ENCODE peak calls at places on chromosomes 11 and 22, in seven cellular contexts. W is right atrium auricular region, H is GM12878, X is PC-9, F is ascending aorta, L is stomach, I is H9. U is an unnamed sample.

GRCh38 chr11:13337986-13338436 is 60.4 kb downstream of the BMAL1 start:
- DNase-seq in W (no peak), H (no peak), X (no peak), F (no peak), L (no peak), I (no peak), U (no peak)

GRCh38 chr11:21511835-21512440 is 680.9 kb upstream of the ANO5 start:
- DNase-seq in W (no peak), H (no peak), X (no peak), F (no peak), L (peak; percentile 68), I (peak; percentile 84), U (peak; percentile 78)

GRCh38 chr11:121595717-121596156 is 143.0 kb upstream of the SORL1-AS1 start:
- DNase-seq in W (peak; percentile 80), H (no peak), X (peak; percentile 94), F (peak; percentile 43), L (no peak), I (no peak), U (no peak)

GRCh38 chr11:59706518-59707285 is 6.9 kb downstream of the OR10V1 start:
- DNase-seq in W (no peak), H (no peak), X (peak; percentile 98), F (no peak), L (peak; percentile 86), I (no peak), U (peak; percentile 76)

GRCh38 chr22:46661221-46661851 is 41.1 kb downstream of the GRAMD4 start:
- DNase-seq in W (no peak), H (no peak), X (no peak), F (no peak), L (no peak), I (no peak), U (no peak)

GRCh38 chr22:24969588-24970301 is 17.2 kb downstream of the KIAA1671 start:
- DNase-seq in W (peak; percentile 89), H (no peak), X (peak; percentile 88), F (peak; percentile 12), L (no peak), I (no peak), U (no peak)

GRCh38 chr11:19951558-19952083 is 208.7 kb downstream of the DBX1 start:
- DNase-seq in W (no peak), H (peak; percentile 49), X (peak; percentile 47), F (no peak), L (no peak), I (no peak), U (peak; percentile 29)

GRCh38 chr22:44024288-44024908 is at the start of gene PARVB:
- DNase-seq in W (no peak), H (no peak), X (no peak), F (no peak), L (no peak), I (no peak), U (peak; percentile 15)

GRCh38 chr22:24500251-24500820 is 5.2 kb downstream of the UPB1 start:
- DNase-seq in W (no peak), H (no peak), X (no peak), F (no peak), L (no peak), I (no peak), U (no peak)

GRCh38 chr11:71309611-71310010 is 57.2 kb upstream of the SHANK2 start:
- DNase-seq in W (peak; percentile 26), H (no peak), X (no peak), F (no peak), L (peak; percentile 7), I (peak; percentile 12), U (no peak)

GRCh38 chr11:15179167-15179566 is 64.4 kb downstream of the INSC start:
- DNase-seq in W (no peak), H (no peak), X (no peak), F (no peak), L (no peak), I (no peak), U (no peak)

GRCh38 chr11:72397333-72397732 is 37.0 kb downstream of the CLPB start:
- DNase-seq in W (no peak), H (no peak), X (no peak), F (no peak), L (no peak), I (no peak), U (no peak)

GRCh38 chr11:72446929-72447753 is 12.8 kb upstream of the CLPB start:
- DNase-seq in W (no peak), H (no peak), X (peak; percentile 74), F (no peak), L (no peak), I (no peak), U (no peak)

GRCh38 chr22:33864723-33865130 is 55.5 kb downstream of the LARGE1 start:
- DNase-seq in W (peak; percentile 65), H (no peak), X (no peak), F (no peak), L (no peak), I (no peak), U (no peak)

GRCh38 chr11:46299425-46300067 is 22.1 kb downstream of the CREB3L1 start:
- DNase-seq in W (no peak), H (no peak), X (peak; percentile 51), F (no peak), L (no peak), I (no peak), U (no peak)

GRCh38 chr11:35549787-35550186 is 24.4 kb upstream of the PAMR1 start:
- DNase-seq in W (no peak), H (no peak), X (peak; percentile 81), F (no peak), L (no peak), I (no peak), U (no peak)

GRCh38 chr11:3037041-3037944 is 19.9 kb downstream of the CARS1 start:
- DNase-seq in W (peak; percentile 82), H (no peak), X (no peak), F (peak; percentile 42), L (peak; percentile 87), I (peak; percentile 84), U (peak; percentile 90)

GRCh38 chr22:24191381-24191841 is 10.1 kb downstream of the SUSD2 start:
- DNase-seq in W (no peak), H (no peak), X (no peak), F (no peak), L (no peak), I (peak; percentile 28), U (no peak)

GRCh38 chr11:12222099-12222751 is 111.8 kb downstream of the MICAL2 start:
- DNase-seq in W (no peak), H (no peak), X (peak; percentile 81), F (no peak), L (peak; percentile 51), I (no peak), U (peak; percentile 68)
- H3K4me1 ChIP-seq in W (peaks cover 79% of the 10 kb centered on the region), H (peaks cover 7% of the 10 kb centered on the region), X (peaks cover 66% of the 10 kb centered on the region), F (peaks cover 33% of the 10 kb centered on the region), L (peaks cover 81% of the 10 kb centered on the region), I (no peaks in the 10 kb centered on the region), U (peaks cover 36% of the 10 kb centered on the region)

DNA sequence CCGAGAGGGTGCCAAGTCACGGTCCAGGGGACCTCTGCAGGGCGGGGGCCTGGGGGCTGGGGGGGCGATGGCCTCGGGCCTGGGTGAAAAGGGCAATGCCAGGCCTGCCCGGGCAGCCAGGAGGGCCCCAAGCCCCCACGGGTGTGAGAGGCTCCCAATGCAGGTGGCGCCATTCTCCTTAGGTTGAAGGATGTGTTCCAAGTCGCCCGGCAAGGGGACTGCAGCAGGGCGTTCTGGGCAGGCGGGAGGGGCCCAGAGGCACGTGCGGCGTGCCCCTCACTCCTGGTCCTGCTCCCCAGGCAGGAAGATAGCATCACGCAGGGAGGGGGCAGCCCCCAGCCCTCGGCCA is 730 bp upstream of the TNNI2 start:
- DNase-seq in W (no peak), H (no peak), X (no peak), F (no peak), L (no peak), I (no peak), U (no peak)
- TF ChIP-seq CTCF in W (peak; percentile 40), H (no peak), X (peak; percentile 6), F (no peak), L (no peak), I (no peak), U (no peak)

GRCh38 chr22:19287889-19288288 is 3.6 kb downstream of the CLTCL1 start:
- DNase-seq in W (no peak), H (no peak), X (no peak), F (no peak), L (no peak), I (no peak), U (no peak)

GRCh38 chr22:19290400-19291217 is 910 bp downstream of the CLTCL1 start:
- DNase-seq in W (no peak), H (no peak), X (no peak), F (no peak), L (no peak), I (no peak), U (peak; percentile 23)

GRCh38 chr22:19287076-19287724 is 4.3 kb downstream of the CLTCL1 start:
- DNase-seq in W (no peak), H (no peak), X (no peak), F (no peak), L (no peak), I (peak; percentile 44), U (no peak)

GRCh38 chr22:19289475-19290161 is 1.9 kb downstream of the CLTCL1 start:
- DNase-seq in W (no peak), H (no peak), X (no peak), F (no peak), L (no peak), I (no peak), U (no peak)

DNA sequence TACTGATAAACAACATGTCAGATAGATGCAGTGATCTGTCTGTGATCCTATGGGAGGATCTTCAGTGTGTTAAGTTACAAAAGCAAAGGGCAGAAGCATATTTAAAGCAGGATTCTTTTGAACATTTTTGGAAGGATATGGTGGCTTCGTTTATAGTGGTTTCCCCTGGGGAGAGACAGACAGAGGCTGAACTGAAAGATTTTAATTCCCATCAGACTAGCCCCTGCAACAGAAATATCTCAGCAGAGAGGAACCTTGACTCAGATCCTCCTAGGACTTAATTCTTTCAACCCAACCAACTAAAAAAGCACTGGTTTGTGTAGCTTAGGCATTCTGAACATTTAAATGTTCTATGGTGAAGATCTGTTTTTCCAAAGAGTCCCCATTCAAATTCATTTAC is 5.7 kb downstream of the CLTCL1 start:
- DNase-seq in W (no peak), H (no peak), X (no peak), F (no peak), L (no peak), I (no peak), U (no peak)
- H3K4me1 ChIP-seq in W (peaks cover 58% of the 10 kb centered on the region), H (peaks cover 1% of the 10 kb centered on the region), X (no peaks in the 10 kb centered on the region), F (no peaks in the 10 kb centered on the region), L (peaks cover 21% of the 10 kb centered on the region), I (peaks cover 8% of the 10 kb centered on the region), U (peaks cover 5% of the 10 kb centered on the region)

GRCh38 chr22:50190182-50190951 is 4.7 kb downstream of the TRABD start:
- DNase-seq in W (peak; percentile 79), H (peak; percentile 76), X (peak; percentile 81), F (peak; percentile 62), L (peak; percentile 88), I (peak; percentile 84), U (peak; percentile 93)
- TF ChIP-seq CTCF in W (peak; percentile 60), H (peak; percentile 40), X (peak; percentile 54), F (peak; percentile 51), L (no peak), I (peak; percentile 57), U (peak; percentile 56)

DNA sequence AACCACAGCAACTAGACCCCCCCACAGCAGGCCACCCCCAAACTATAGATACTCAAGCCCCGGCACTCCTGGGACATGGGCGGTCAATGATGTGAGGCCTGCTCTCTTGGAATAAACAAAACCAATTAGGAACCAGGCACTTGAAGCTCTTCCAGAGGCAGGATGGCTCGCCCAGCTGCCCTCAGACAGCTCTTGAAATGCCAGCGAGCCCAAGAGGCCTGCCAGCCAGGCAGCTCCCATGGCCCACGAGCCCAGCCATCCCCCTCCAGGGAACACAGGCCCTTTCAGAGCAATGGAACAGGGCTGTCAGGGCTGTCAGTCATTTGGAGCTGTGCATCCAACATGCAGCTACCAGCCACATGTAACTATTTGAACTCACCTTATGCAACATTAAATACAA is 34.0 kb upstream of the TFIP11 start:
- DNase-seq in W (no peak), H (no peak), X (no peak), F (no peak), L (no peak), I (no peak), U (no peak)
- H3K4me1 ChIP-seq in W (peaks cover 62% of the 10 kb centered on the region), H (no peaks in the 10 kb centered on the region), X (no peaks in the 10 kb centered on the region), F (peaks cover 1% of the 10 kb centered on the region), L (no peaks in the 10 kb centered on the region), I (peaks cover under 1% of the 10 kb centered on the region), U (no peaks in the 10 kb centered on the region)